ENCODE peak calls at places on chromosomes 13 and 19, in nine cellular contexts. One of them, this sample, is unnamed.

GRCh38 chr19:2927032-2927430 is 17.7 kb downstream of the ZNF77 start:
- DNase-seq in dorsolateral prefrontal cortex: no peak
- DNase-seq in AG04450: no peak
- DNase-seq in tibial artery: no peak
- DNase-seq in heart right ventricle: no peak
- DNase-seq in DND-41: no peak
- DNase-seq in cardiac muscle cell: no peak
- DNase-seq in HL-60: no peak
- DNase-seq in transverse colon: no peak
- DNase-seq in this sample: no peak

GRCh38 chr19:14089662-14090508 is 666 bp downstream of the SAMD1 start:
- DNase-seq in heart right ventricle: peak; percentile 60
- DNase-seq in DND-41: peak; percentile 61
- DNase-seq in HL-60: peak; percentile 40
- DNase-seq in dorsolateral prefrontal cortex: peak; percentile 48
- DNase-seq in tibial artery: peak; percentile 71
- DNase-seq in cardiac muscle cell: peak; percentile 75
- DNase-seq in transverse colon: peak; percentile 63
- DNase-seq in AG04450: no peak
- DNase-seq in this sample: peak; percentile 35

GRCh38 chr19:13850910-13851753 is 25.8 kb upstream of the NANOS3 start:
- DNase-seq in heart right ventricle: peak; percentile 81
- DNase-seq in HL-60: no peak
- DNase-seq in DND-41: no peak
- DNase-seq in dorsolateral prefrontal cortex: peak; percentile 88
- DNase-seq in tibial artery: peak; percentile 97
- DNase-seq in AG04450: peak; percentile 88
- DNase-seq in cardiac muscle cell: peak; percentile 92
- DNase-seq in transverse colon: peak; percentile 86
- DNase-seq in this sample: peak; percentile 92

GRCh38 chr19:46218160-46218559 is 11.4 kb upstream of the IGFL1 start:
- DNase-seq in heart right ventricle: no peak
- DNase-seq in dorsolateral prefrontal cortex: no peak
- DNase-seq in HL-60: no peak
- DNase-seq in tibial artery: no peak
- DNase-seq in cardiac muscle cell: peak; percentile 59
- DNase-seq in DND-41: peak; percentile 75
- DNase-seq in transverse colon: no peak
- DNase-seq in AG04450: no peak
- DNase-seq in this sample: no peak

GRCh38 chr19:7869453-7869909 is 4.7 kb downstream of the PRR36 start:
- DNase-seq in tibial artery: no peak
- DNase-seq in heart right ventricle: peak; percentile 66
- DNase-seq in DND-41: no peak
- DNase-seq in HL-60: peak; percentile 67
- DNase-seq in cardiac muscle cell: peak; percentile 40
- DNase-seq in AG04450: no peak
- DNase-seq in dorsolateral prefrontal cortex: no peak
- DNase-seq in transverse colon: peak; percentile 79
- DNase-seq in this sample: no peak

GRCh38 chr19:35818445-35818844 is 5.8 kb upstream of the PRODH2 start:
- DNase-seq in dorsolateral prefrontal cortex: no peak
- DNase-seq in AG04450: no peak
- DNase-seq in tibial artery: no peak
- DNase-seq in transverse colon: no peak
- DNase-seq in DND-41: no peak
- DNase-seq in HL-60: no peak
- DNase-seq in heart right ventricle: no peak
- DNase-seq in cardiac muscle cell: no peak
- DNase-seq in this sample: no peak

GRCh38 chr13:103976371-103976770 is 910.2 kb upstream of the SLC10A2 start:
- DNase-seq in DND-41: no peak
- DNase-seq in HL-60: no peak
- DNase-seq in tibial artery: no peak
- DNase-seq in dorsolateral prefrontal cortex: no peak
- DNase-seq in cardiac muscle cell: no peak
- DNase-seq in heart right ventricle: no peak
- DNase-seq in transverse colon: no peak
- DNase-seq in AG04450: no peak
- DNase-seq in this sample: no peak

GRCh38 chr13:113064534-113065405 is 40.8 kb upstream of the F7 start:
- DNase-seq in transverse colon: no peak
- DNase-seq in HL-60: no peak
- DNase-seq in cardiac muscle cell: peak; percentile 81
- DNase-seq in heart right ventricle: peak; percentile 8
- DNase-seq in dorsolateral prefrontal cortex: no peak
- DNase-seq in tibial artery: no peak
- DNase-seq in AG04450: no peak
- DNase-seq in DND-41: no peak
- DNase-seq in this sample: peak; percentile 35

GRCh38 chr19:54388803-54389144 is 24.0 kb upstream of the LAIR1 start:
- DNase-seq in dorsolateral prefrontal cortex: no peak
- DNase-seq in cardiac muscle cell: no peak
- DNase-seq in AG04450: no peak
- DNase-seq in transverse colon: no peak
- DNase-seq in DND-41: no peak
- DNase-seq in tibial artery: no peak
- DNase-seq in heart right ventricle: no peak
- DNase-seq in HL-60: no peak
- DNase-seq in this sample: no peak

GRCh38 chr19:17604372-17605025 is 49.0 kb downstream of the COLGALT1 start:
- DNase-seq in dorsolateral prefrontal cortex: no peak
- DNase-seq in HL-60: no peak
- DNase-seq in AG04450: no peak
- DNase-seq in tibial artery: no peak
- DNase-seq in transverse colon: no peak
- DNase-seq in cardiac muscle cell: no peak
- DNase-seq in heart right ventricle: no peak
- DNase-seq in DND-41: no peak
- DNase-seq in this sample: no peak

GRCh38 chr19:15463865-15464371 is 426 bp downstream of the RASAL3 start:
- DNase-seq in dorsolateral prefrontal cortex: no peak
- DNase-seq in DND-41: peak; percentile 91
- DNase-seq in HL-60: peak; percentile 84
- DNase-seq in cardiac muscle cell: no peak
- DNase-seq in AG04450: no peak
- DNase-seq in transverse colon: peak; percentile 64
- DNase-seq in heart right ventricle: no peak
- DNase-seq in tibial artery: no peak
- DNase-seq in this sample: no peak

GRCh38 chr19:8487137-8487851 is 15.1 kb downstream of the PRAM1 start:
- DNase-seq in HL-60: peak; percentile 100
- DNase-seq in dorsolateral prefrontal cortex: peak; percentile 47
- DNase-seq in DND-41: peak; percentile 64
- DNase-seq in AG04450: no peak
- DNase-seq in cardiac muscle cell: no peak
- DNase-seq in transverse colon: peak; percentile 34
- DNase-seq in tibial artery: no peak
- DNase-seq in heart right ventricle: no peak
- DNase-seq in this sample: no peak

GRCh38 chr13:50158385-50159165 is 143.3 kb downstream of the KCNRG start:
- DNase-seq in cardiac muscle cell: no peak
- DNase-seq in heart right ventricle: no peak
- DNase-seq in dorsolateral prefrontal cortex: no peak
- DNase-seq in tibial artery: no peak
- DNase-seq in HL-60: no peak
- DNase-seq in DND-41: no peak
- DNase-seq in transverse colon: no peak
- DNase-seq in AG04450: no peak
- DNase-seq in this sample: no peak

GRCh38 chr13:106493569-106493968 is 41.9 kb downstream of the EFNB2 start:
- DNase-seq in cardiac muscle cell: no peak
- DNase-seq in heart right ventricle: no peak
- DNase-seq in DND-41: peak; percentile 71
- DNase-seq in tibial artery: no peak
- DNase-seq in HL-60: peak; percentile 99
- DNase-seq in AG04450: no peak
- DNase-seq in transverse colon: no peak
- DNase-seq in dorsolateral prefrontal cortex: no peak
- DNase-seq in this sample: no peak

GRCh38 chr19:30686252-30686762 is 314.1 kb downstream of the ZNF536 start:
- DNase-seq in DND-41: no peak
- DNase-seq in heart right ventricle: no peak
- DNase-seq in tibial artery: no peak
- DNase-seq in transverse colon: no peak
- DNase-seq in dorsolateral prefrontal cortex: no peak
- DNase-seq in AG04450: no peak
- DNase-seq in HL-60: no peak
- DNase-seq in cardiac muscle cell: peak; percentile 12
- DNase-seq in this sample: no peak

GRCh38 chr19:44746946-44747738 is 1.4 kb upstream of the BCL3 start:
- DNase-seq in tibial artery: peak; percentile 98
- DNase-seq in transverse colon: peak; percentile 97
- DNase-seq in cardiac muscle cell: peak; percentile 98
- DNase-seq in heart right ventricle: peak; percentile 96
- DNase-seq in HL-60: peak; percentile 80
- DNase-seq in DND-41: peak; percentile 52
- DNase-seq in AG04450: peak; percentile 84
- DNase-seq in dorsolateral prefrontal cortex: peak; percentile 77
- DNase-seq in this sample: peak; percentile 87

GRCh38 chr13:94595006-94595942 is 678 bp downstream of the TGDS start:
- DNase-seq in DND-41: peak; percentile 41
- DNase-seq in tibial artery: no peak
- DNase-seq in transverse colon: peak; percentile 29
- DNase-seq in cardiac muscle cell: peak; percentile 21
- DNase-seq in heart right ventricle: no peak
- DNase-seq in HL-60: peak; percentile 66
- DNase-seq in dorsolateral prefrontal cortex: no peak
- DNase-seq in AG04450: no peak
- DNase-seq in this sample: no peak
- TF ChIP-seq CTCF in DND-41: no peak
- TF ChIP-seq CTCF in tibial artery: no peak
- TF ChIP-seq CTCF in transverse colon: no peak
- TF ChIP-seq CTCF in cardiac muscle cell: no peak
- TF ChIP-seq CTCF in heart right ventricle: no peak
- TF ChIP-seq CTCF in HL-60: no peak
- TF ChIP-seq CTCF in dorsolateral prefrontal cortex: no peak
- TF ChIP-seq CTCF in AG04450: no peak
- TF ChIP-seq CTCF in this sample: no peak

GRCh38 chr13:43246382-43246781 is 223.0 kb downstream of the DNAJC15 start:
- DNase-seq in heart right ventricle: no peak
- DNase-seq in tibial artery: no peak
- DNase-seq in cardiac muscle cell: no peak
- DNase-seq in DND-41: peak; percentile 38
- DNase-seq in dorsolateral prefrontal cortex: peak; percentile 35
- DNase-seq in transverse colon: no peak
- DNase-seq in HL-60: no peak
- DNase-seq in AG04450: no peak
- DNase-seq in this sample: no peak

GRCh38 chr13:43240278-43240677 is 216.9 kb downstream of the DNAJC15 start:
- DNase-seq in cardiac muscle cell: no peak
- DNase-seq in tibial artery: no peak
- DNase-seq in HL-60: no peak
- DNase-seq in dorsolateral prefrontal cortex: no peak
- DNase-seq in transverse colon: no peak
- DNase-seq in DND-41: no peak
- DNase-seq in AG04450: no peak
- DNase-seq in heart right ventricle: no peak
- DNase-seq in this sample: no peak

GRCh38 chr13:43245374-43245964 is 222.1 kb downstream of the DNAJC15 start:
- DNase-seq in DND-41: no peak
- DNase-seq in cardiac muscle cell: peak; percentile 58
- DNase-seq in transverse colon: no peak
- DNase-seq in tibial artery: no peak
- DNase-seq in HL-60: no peak
- DNase-seq in AG04450: peak; percentile 58
- DNase-seq in heart right ventricle: no peak
- DNase-seq in dorsolateral prefrontal cortex: no peak
- DNase-seq in this sample: peak; percentile 67

GRCh38 chr13:43242040-43242439 is 218.7 kb downstream of the DNAJC15 start:
- DNase-seq in HL-60: no peak
- DNase-seq in dorsolateral prefrontal cortex: no peak
- DNase-seq in cardiac muscle cell: no peak
- DNase-seq in tibial artery: no peak
- DNase-seq in DND-41: no peak
- DNase-seq in transverse colon: no peak
- DNase-seq in heart right ventricle: no peak
- DNase-seq in AG04450: no peak
- DNase-seq in this sample: no peak

GRCh38 chr13:43244482-43244881 is 221.1 kb downstream of the DNAJC15 start:
- DNase-seq in AG04450: no peak
- DNase-seq in DND-41: no peak
- DNase-seq in heart right ventricle: no peak
- DNase-seq in tibial artery: no peak
- DNase-seq in dorsolateral prefrontal cortex: no peak
- DNase-seq in HL-60: no peak
- DNase-seq in transverse colon: no peak
- DNase-seq in cardiac muscle cell: no peak
- DNase-seq in this sample: no peak
- H3K27ac ChIP-seq in AG04450: peak overlapping the region; percentile 65
- H3K27ac ChIP-seq in DND-41: no peak overlapping the region
- H3K27ac ChIP-seq in heart right ventricle: no peak overlapping the region
- H3K27ac ChIP-seq in tibial artery: no peak overlapping the region
- H3K27ac ChIP-seq in dorsolateral prefrontal cortex: no peak overlapping the region
- H3K27ac ChIP-seq in HL-60: no peak overlapping the region
- H3K27ac ChIP-seq in transverse colon: no peak overlapping the region
- H3K27ac ChIP-seq in cardiac muscle cell: no peak overlapping the region
- H3K27ac ChIP-seq in this sample: no peak overlapping the region

DNA sequence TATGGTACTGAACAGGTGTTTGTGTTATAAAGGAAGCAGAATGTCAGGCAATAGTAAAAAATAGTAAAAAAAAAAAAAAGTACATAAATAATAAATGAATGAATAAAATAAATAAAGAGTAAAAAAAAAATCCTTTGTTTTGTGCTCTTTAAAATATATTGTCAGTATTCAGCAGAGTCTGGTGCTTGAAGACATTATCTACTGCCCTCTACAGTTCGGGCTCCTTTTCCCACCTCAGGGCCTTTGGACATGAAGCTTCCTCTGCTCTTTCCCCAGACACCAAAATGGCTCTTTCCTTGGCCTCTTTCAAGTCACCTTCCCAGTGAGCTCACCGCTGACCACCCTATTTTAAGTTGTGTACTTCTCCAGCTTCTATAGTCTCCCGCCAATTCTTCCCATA is 137.5 kb downstream of the TNFRSF19 start:
- DNase-seq in HL-60: no peak
- DNase-seq in tibial artery: no peak
- DNase-seq in transverse colon: no peak
- DNase-seq in cardiac muscle cell: peak; percentile 54
- DNase-seq in dorsolateral prefrontal cortex: no peak
- DNase-seq in heart right ventricle: no peak
- DNase-seq in AG04450: no peak
- DNase-seq in DND-41: no peak
- DNase-seq in this sample: peak; percentile 42
- TF ChIP-seq CTCF in HL-60: no peak
- TF ChIP-seq CTCF in tibial artery: no peak
- TF ChIP-seq CTCF in transverse colon: no peak
- TF ChIP-seq CTCF in cardiac muscle cell: peak; percentile 40
- TF ChIP-seq CTCF in dorsolateral prefrontal cortex: no peak
- TF ChIP-seq CTCF in heart right ventricle: peak; percentile 23
- TF ChIP-seq CTCF in AG04450: no peak
- TF ChIP-seq CTCF in DND-41: peak; percentile 18
- TF ChIP-seq CTCF in this sample: peak; percentile 70

DNA sequence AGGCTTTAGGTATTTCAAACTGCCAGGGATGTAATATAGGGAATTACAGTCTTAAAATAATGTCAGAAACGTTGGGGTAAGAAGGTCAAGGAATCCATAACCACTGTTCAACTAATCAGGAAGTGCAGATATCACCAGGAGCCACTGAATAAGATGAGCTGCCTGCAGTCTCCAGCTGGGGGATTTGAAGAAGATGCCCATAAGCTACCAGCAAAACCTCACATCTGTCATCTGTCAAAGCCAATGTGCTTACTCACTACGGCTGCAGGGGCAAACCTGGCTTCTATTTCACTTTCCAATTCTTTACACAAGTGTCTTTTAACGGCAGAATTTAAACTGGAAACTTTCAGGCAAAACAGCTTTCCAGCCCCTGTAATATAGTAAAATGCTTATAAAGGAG is 1410.1 kb upstream of the ATXN8OS start:
- DNase-seq in heart right ventricle: no peak
- DNase-seq in dorsolateral prefrontal cortex: no peak
- DNase-seq in HL-60: no peak
- DNase-seq in transverse colon: no peak
- DNase-seq in cardiac muscle cell: no peak
- DNase-seq in AG04450: no peak
- DNase-seq in DND-41: no peak
- DNase-seq in tibial artery: no peak
- DNase-seq in this sample: no peak
- H3K27ac ChIP-seq in heart right ventricle: no peak overlapping the region
- H3K27ac ChIP-seq in dorsolateral prefrontal cortex: no peak overlapping the region
- H3K27ac ChIP-seq in HL-60: no peak overlapping the region
- H3K27ac ChIP-seq in transverse colon: no peak overlapping the region
- H3K27ac ChIP-seq in cardiac muscle cell: no peak overlapping the region
- H3K27ac ChIP-seq in AG04450: no peak overlapping the region
- H3K27ac ChIP-seq in DND-41: no peak overlapping the region
- H3K27ac ChIP-seq in tibial artery: no peak overlapping the region
- H3K27ac ChIP-seq in this sample: no peak overlapping the region

This sample was measured in brain microvascular endothelial cell.